ENCODE peak calls at places on chromosome X, in ten cellular contexts. F is astrocyte of the spinal cord; Q is cardiac fibroblast; R is iPS DF 6.9; X is mucosa of descending colon; L is NT2/D1; A is GM12864; U is CD8-positive, alpha-beta memory T cell; J is esophagus squamous epithelium; P is fibroblast of mammary gland. H is an unnamed sample.

GRCh38 chrX:13752646-13753045 is 18.1 kb downstream of the OFD1 start:
- DNase-seq in F (no peak), J (no peak), Q (no peak), P (no peak), X (no peak), U (no peak), A (no peak), L (no peak), R (no peak), H (no peak)

GRCh38 chrX:28966335-28966734 is 379.1 kb downstream of the IL1RAPL1 start:
- DNase-seq in U (no peak), L (no peak), F (peak; percentile 7), R (no peak), Q (peak; percentile 37), J (no peak), P (no peak), X (no peak), A (no peak), H (no peak)

GRCh38 chrX:2409796-2410195 is 91.0 kb downstream of the DHRSX start:
- DNase-seq in U (no peak), X (peak; percentile 20), L (no peak), P (no peak), F (no peak), R (no peak), A (no peak), Q (no peak), J (no peak), H (no peak)

GRCh38 chrX:20067709-20068315 is 48.9 kb downstream of the MAP7D2 start:
- DNase-seq in L (no peak), A (no peak), U (no peak), Q (peak; percentile 84), F (peak; percentile 87), R (no peak), P (peak; percentile 90), J (peak; percentile 0), X (peak; percentile 47), H (peak; percentile 86)

GRCh38 chrX:149871940-149872339 is 9.0 kb upstream of the MAGEA8 start:
- DNase-seq in A (peak; percentile 7), F (no peak), P (peak; percentile 0), Q (peak; percentile 2), L (peak; percentile 1), J (no peak), R (peak; percentile 27), U (peak; percentile 41), X (peak; percentile 39), H (peak; percentile 12)

GRCh38 chrX:8879750-8880149 is 78.6 kb upstream of the FAM9A start:
- DNase-seq in A (no peak), R (peak; percentile 13), P (peak; percentile 26), L (no peak), U (peak; percentile 1), X (peak; percentile 31), J (no peak), F (no peak), Q (peak; percentile 29), H (peak; percentile 22)

GRCh38 chrX:86141786-86142185 is 6.5 kb upstream of the DACH2 start:
- DNase-seq in Q (no peak), F (no peak), U (no peak), P (no peak), J (no peak), X (no peak), L (no peak), R (no peak), A (no peak), H (no peak)

GRCh38 chrX:23134171-23134570 is 134.4 kb downstream of the DDX53 start:
- DNase-seq in P (no peak), J (no peak), R (no peak), A (no peak), F (no peak), X (no peak), Q (no peak), L (no peak), U (no peak), H (no peak)

GRCh38 chrX:107849747-107850478 is 24.2 kb downstream of the MID2 start:
- DNase-seq in J (no peak), P (peak; percentile 19), U (no peak), F (no peak), X (no peak), A (no peak), L (no peak), R (no peak), Q (peak; percentile 15), H (peak; percentile 12)

GRCh38 chrX:14032383-14032782 is 2.7 kb upstream of the GEMIN8 start:
- DNase-seq in Q (peak; percentile 64), X (peak; percentile 76), J (no peak), P (peak; percentile 71), A (no peak), L (peak; percentile 56), F (peak; percentile 56), U (peak; percentile 30), R (peak; percentile 16), H (peak; percentile 68)

GRCh38 chrX:131831185-131831520 is 191.9 kb upstream of the STK26 start:
- DNase-seq in F (no peak), A (no peak), P (peak; percentile 7), Q (no peak), U (no peak), L (no peak), X (no peak), R (no peak), J (no peak), H (no peak)

GRCh38 chrX:131828482-131828881 is 194.6 kb upstream of the STK26 start:
- DNase-seq in Q (no peak), A (no peak), F (no peak), J (no peak), R (no peak), P (no peak), U (no peak), X (no peak), L (no peak), H (no peak)

GRCh38 chrX:131826572-131826971 is 196.5 kb upstream of the STK26 start:
- DNase-seq in X (no peak), P (no peak), F (no peak), A (no peak), L (no peak), R (no peak), Q (no peak), J (no peak), U (no peak), H (no peak)

GRCh38 chrX:131830400-131831184 is 192.5 kb upstream of the STK26 start:
- DNase-seq in X (peak; percentile 62), J (no peak), F (peak; percentile 83), Q (peak; percentile 80), P (peak; percentile 68), L (peak; percentile 71), U (no peak), A (no peak), R (peak; percentile 66), H (peak; percentile 91)

DNA sequence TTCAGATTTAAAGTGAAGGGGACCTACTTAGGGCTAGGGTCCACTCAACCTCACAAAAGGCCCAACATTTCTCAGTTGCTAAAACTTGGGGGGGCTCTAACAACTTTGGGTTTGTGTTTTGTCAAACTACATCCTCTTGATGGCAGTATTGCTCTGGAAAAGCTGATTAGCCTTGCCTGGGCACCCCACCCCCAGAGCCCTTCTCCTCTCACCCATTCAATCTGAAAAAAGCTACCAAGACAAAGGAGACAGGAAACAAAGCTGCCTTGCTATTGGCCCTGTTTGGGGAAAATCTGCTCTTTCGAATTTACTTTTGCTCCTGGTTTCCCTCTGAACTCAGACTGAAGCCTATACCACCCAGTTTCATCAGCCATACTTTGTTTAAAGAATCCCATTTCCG is 195.2 kb upstream of the STK26 start:
- DNase-seq in L (no peak), U (no peak), P (no peak), Q (peak; percentile 26), X (no peak), F (peak; percentile 20), A (no peak), R (no peak), J (no peak), H (peak; percentile 65)
- H3K4me3 ChIP-seq in L (no peak overlapping the region), U (no peak overlapping the region), P (no peak overlapping the region), Q (no peak overlapping the region), X (no peak overlapping the region), F (no peak overlapping the region), A (no peak overlapping the region), R (peak overlapping the region; percentile 44), J (no peak overlapping the region), H (peak overlapping the region; percentile 54)

GRCh38 chrX:17656035-17656418 is 81.3 kb upstream of the SCML1 start:
- DNase-seq in X (no peak), F (no peak), P (no peak), J (no peak), R (no peak), Q (no peak), U (no peak), L (no peak), A (no peak), H (no peak)
- H3K4me3 ChIP-seq in X (no peak overlapping the region), F (peak overlapping the region; percentile 26), P (no peak overlapping the region), J (peak overlapping the region; percentile 57), R (peak overlapping the region; percentile 19), Q (no peak overlapping the region), U (peak overlapping the region; percentile 39), L (peak overlapping the region; percentile 39), A (no peak overlapping the region), H (no peak overlapping the region)

GRCh38 chrX:150903110-150903508 is 4.6 kb upstream of the CD99L2 start:
- DNase-seq in F (no peak), J (no peak), X (no peak), Q (no peak), L (peak; percentile 50), P (no peak), U (no peak), R (no peak), A (no peak), H (no peak)

GRCh38 chrX:150905293-150905692 is 6.8 kb upstream of the CD99L2 start:
- DNase-seq in J (no peak), A (no peak), P (no peak), U (no peak), F (no peak), R (no peak), Q (no peak), X (no peak), L (no peak), H (no peak)

GRCh38 chrX:150899191-150899757 is 806 bp upstream of the CD99L2 start:
- DNase-seq in P (peak; percentile 13), A (no peak), R (no peak), J (no peak), U (peak; percentile 6), X (peak; percentile 55), L (no peak), Q (peak; percentile 13), F (peak; percentile 14), H (peak; percentile 12)

GRCh38 chrX:150898343-150899190 is at the start of gene CD99L2:
- DNase-seq in A (no peak), Q (peak; percentile 90), J (peak; percentile 54), X (peak; percentile 92), L (peak; percentile 56), U (peak; percentile 86), R (no peak), F (peak; percentile 87), P (peak; percentile 75), H (peak; percentile 84)

GRCh38 chrX:150902434-150903109 is 4.1 kb upstream of the CD99L2 start:
- DNase-seq in P (no peak), Q (no peak), R (peak; percentile 77), X (no peak), A (no peak), L (peak; percentile 88), J (no peak), U (no peak), F (no peak), H (no peak)
- H3K4me3 ChIP-seq in P (no peak overlapping the region), Q (no peak overlapping the region), R (no peak overlapping the region), X (no peak overlapping the region), A (no peak overlapping the region), L (no peak overlapping the region), J (no peak overlapping the region), U (no peak overlapping the region), F (no peak overlapping the region), H (no peak overlapping the region)

DNA sequence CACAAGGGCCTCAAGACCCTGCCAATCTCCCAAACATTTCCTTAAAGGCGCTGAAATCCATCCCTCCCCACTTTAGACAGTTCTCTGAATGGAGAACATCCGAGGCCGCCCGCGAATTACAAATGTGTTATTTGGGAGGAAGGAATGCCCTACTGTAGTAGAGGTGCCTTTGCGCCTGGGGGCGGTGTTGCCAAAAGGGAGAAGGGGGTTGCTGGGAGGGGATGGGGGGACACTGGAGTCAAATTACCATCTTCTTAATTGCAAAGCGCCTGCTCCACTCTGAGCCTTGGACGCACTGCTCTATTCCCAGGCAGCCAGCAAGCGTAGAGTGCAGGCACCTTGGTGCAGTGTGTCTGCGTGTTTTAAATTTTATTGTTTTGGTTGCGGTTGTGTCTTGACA is 2.7 kb downstream of the TMEM255A start:
- DNase-seq in R (no peak), F (peak; percentile 2), X (no peak), L (peak; percentile 75), Q (no peak), P (no peak), J (no peak), U (no peak), A (no peak), H (no peak)
- H3K4me3 ChIP-seq in R (no peak overlapping the region), F (no peak overlapping the region), X (no peak overlapping the region), L (peak overlapping the region; percentile 51), Q (no peak overlapping the region), P (no peak overlapping the region), J (peak overlapping the region; percentile 65), U (no peak overlapping the region), A (no peak overlapping the region), H (no peak overlapping the region)

H was measured in fibroblast of villous mesenchyme.